ENCODE peak calls at places on chromosomes 5 and 9, in eight cellular contexts. H, N, U, L, Y, J, F and S are unnamed samples.
A peak's percentile ranks its signal among the peaks of the same experiment; 100 is the strongest.

GRCh38 chr9:121954477-121955175 is 138.5 kb downstream of the TTLL11 start:
- DNase-seq in J (peak; percentile 87), Y (no peak), N (no peak), L (no peak), U (peak; percentile 20), F (no peak), H (peak; percentile 54), S (no peak)

GRCh38 chr9:35521708-35522107 is 31.8 kb downstream of the RUSC2 start:
- DNase-seq in N (no peak), H (no peak), F (peak; percentile 8), U (no peak), L (no peak), Y (no peak), J (peak; percentile 35), S (no peak)

GRCh38 chr9:128902351-128903078 is 18.3 kb upstream of the PHYHD1 start:
- DNase-seq in U (no peak), Y (no peak), J (no peak), H (peak; percentile 73), F (no peak), N (no peak), L (peak; percentile 66), S (no peak)

GRCh38 chr9:88991066-88992030 is at the start of gene S1PR3:
- DNase-seq in F (no peak), L (no peak), H (peak; percentile 83), Y (peak; percentile 50), N (peak; percentile 64), J (peak; percentile 54), U (peak; percentile 70), S (no peak)

GRCh38 chr5:158543539-158544387 is 556.0 kb downstream of the EBF1 start:
- DNase-seq in L (peak; percentile 20), J (peak; percentile 75), N (no peak), F (no peak), U (no peak), H (no peak), Y (no peak), S (no peak)

GRCh38 chr9:124202447-124202971 is 55.2 kb upstream of the NEK6 start:
- DNase-seq in Y (no peak), N (no peak), U (peak; percentile 55), F (no peak), L (peak; percentile 51), H (peak; percentile 73), J (no peak), S (no peak)

GRCh38 chr5:179234563-179235135 is 110.6 kb downstream of the ADAMTS2 start:
- DNase-seq in Y (no peak), N (no peak), U (no peak), J (no peak), F (no peak), H (no peak), L (no peak), S (no peak)

GRCh38 chr5:1504244-1504595 is 19.5 kb downstream of the LPCAT1 start:
- DNase-seq in L (no peak), Y (no peak), J (no peak), U (no peak), N (no peak), H (no peak), F (no peak), S (no peak)

GRCh38 chr5:56313596-56313995 is 80.5 kb upstream of the ANKRD55 start:
- DNase-seq in Y (no peak), J (no peak), F (no peak), L (no peak), N (no peak), U (no peak), H (no peak), S (no peak)

GRCh38 chr5:66744040-66744439 is 147.8 kb downstream of the MAST4 start:
- DNase-seq in N (no peak), F (no peak), Y (no peak), J (peak; percentile 24), H (peak; percentile 73), L (no peak), U (no peak), S (no peak)

GRCh38 chr5:82426419-82427154 is 148.4 kb upstream of the RPS23 start:
- DNase-seq in J (peak; percentile 45), N (no peak), Y (no peak), L (peak; percentile 22), U (no peak), F (no peak), H (no peak), S (no peak)

GRCh38 chr5:43193171-43193951 is 1.3 kb downstream of the NIM1K start:
- DNase-seq in L (peak; percentile 86), U (no peak), N (no peak), Y (no peak), H (no peak), J (peak; percentile 96), F (peak; percentile 82), S (no peak)

GRCh38 chr5:9156282-9156681 is 389.6 kb downstream of the SEMA5A start:
- DNase-seq in L (peak; percentile 73), H (no peak), Y (peak; percentile 9), N (peak; percentile 56), U (no peak), J (peak; percentile 75), F (peak; percentile 59), S (peak; percentile 18)

GRCh38 chr5:158873115-158873514 is 226.6 kb downstream of the EBF1 start:
- DNase-seq in N (no peak), H (no peak), L (no peak), J (no peak), U (no peak), F (no peak), Y (no peak), S (no peak)

GRCh38 chr5:2199697-2200096 is 317.0 kb upstream of the IRX4 start:
- DNase-seq in L (no peak), U (no peak), H (no peak), Y (no peak), N (no peak), J (no peak), F (no peak), S (no peak)

GRCh38 chr5:83009408-83009807 is 67.8 kb downstream of the TMEM167A start:
- DNase-seq in Y (no peak), L (no peak), H (no peak), F (no peak), J (no peak), N (no peak), U (no peak), S (no peak)

GRCh38 chr9:124708070-124708469 is 63.0 kb downstream of the NR6A1 start:
- DNase-seq in J (no peak), N (no peak), H (no peak), U (no peak), F (no peak), L (no peak), Y (no peak), S (no peak)

GRCh38 chr5:38013107-38013506 is 173.3 kb upstream of the GDNF start:
- DNase-seq in H (no peak), L (no peak), Y (no peak), N (no peak), J (no peak), F (no peak), U (no peak), S (no peak)

GRCh38 chr5:41788800-41789395 is 81.3 kb downstream of the OXCT1 start:
- DNase-seq in N (no peak), Y (no peak), U (no peak), L (peak; percentile 23), H (no peak), F (no peak), J (peak; percentile 73), S (no peak)

GRCh38 chr9:4796988-4797956 is 4.5 kb downstream of the RCL1 start:
- DNase-seq in U (no peak), Y (peak; percentile 20), J (peak; percentile 55), H (no peak), F (peak; percentile 5), L (peak; percentile 42), N (no peak), S (no peak)

GRCh38 chr9:127904518-127904887 is 5.1 kb upstream of the ST6GALNAC6 start:
- DNase-seq in U (peak; percentile 61), Y (no peak), J (no peak), L (no peak), H (no peak), N (no peak), F (no peak), S (no peak)

GRCh38 chr9:125428060-125428481 is 166.4 kb downstream of the GAPVD1 start:
- DNase-seq in F (no peak), Y (no peak), H (peak; percentile 40), N (no peak), L (no peak), U (no peak), J (no peak), S (no peak)

GRCh38 chr9:121599186-121599871 is 52.1 kb upstream of the DAB2IP start:
- DNase-seq in L (no peak), F (no peak), U (peak; percentile 93), N (peak; percentile 57), Y (peak; percentile 68), H (peak; percentile 85), J (no peak), S (no peak)

GRCh38 chr9:38134578-38134977 is 65.6 kb upstream of the SHB start:
- DNase-seq in L (no peak), J (no peak), Y (no peak), N (no peak), U (no peak), F (no peak), H (no peak), S (no peak)

GRCh38 chr5:7261049-7261448 is 134.9 kb upstream of the ADCY2 start:
- DNase-seq in U (no peak), J (peak; percentile 65), F (no peak), L (peak; percentile 58), Y (peak; percentile 90), H (no peak), N (peak; percentile 23), S (peak; percentile 94)

GRCh38 chr5:661891-662750 is 31.0 kb downstream of the TPPP start:
- DNase-seq in F (no peak), H (peak; percentile 38), U (no peak), L (no peak), N (peak; percentile 12), J (no peak), Y (no peak), S (no peak)

GRCh38 chr9:110583237-110583636 is 3.7 kb upstream of the SVEP1 start:
- DNase-seq in Y (no peak), U (no peak), J (peak; percentile 72), L (no peak), N (no peak), F (no peak), H (no peak), S (no peak)

GRCh38 chr5:113680534-113680933 is 167.0 kb downstream of the YTHDC2 start:
- DNase-seq in J (no peak), U (no peak), F (no peak), L (no peak), Y (no peak), H (no peak), N (no peak), S (no peak)

GRCh38 chr5:13745508-13745907 is 199.0 kb downstream of the DNAH5 start:
- DNase-seq in H (no peak), J (peak; percentile 31), U (no peak), L (peak; percentile 93), N (no peak), F (peak; percentile 70), Y (no peak), S (peak; percentile 7)

GRCh38 chr5:135891804-135892203 is 3.8 kb downstream of the IL9 start:
- DNase-seq in H (no peak), U (no peak), L (no peak), F (no peak), J (no peak), Y (peak; percentile 60), N (peak; percentile 48), S (peak; percentile 29)

GRCh38 chr5:140351609-140352334 is 5.4 kb upstream of the HBEGF start:
- DNase-seq in U (peak; percentile 53), Y (no peak), N (no peak), J (peak; percentile 74), H (no peak), L (peak; percentile 61), F (peak; percentile 48), S (peak; percentile 55)

GRCh38 chr9:98775831-98776441 is 20.4 kb downstream of the ANKS6 start:
- DNase-seq in F (no peak), U (no peak), J (peak; percentile 76), Y (peak; percentile 64), L (peak; percentile 48), H (no peak), N (peak; percentile 63), S (no peak)

GRCh38 chr5:172076783-172077244 is 70.4 kb upstream of the FBXW11 start:
- DNase-seq in L (no peak), N (no peak), Y (peak; percentile 67), F (no peak), H (no peak), J (peak; percentile 60), U (no peak), S (no peak)

GRCh38 chr9:121916008-121916407 is 177.1 kb downstream of the TTLL11 start:
- DNase-seq in Y (no peak), H (no peak), F (no peak), N (no peak), J (peak; percentile 28), L (no peak), U (no peak), S (no peak)